ENCODE peak calls at places on chromosomes 6 and 20, in eight cellular contexts. P, G, S, N, V, X, Y and I are unnamed samples. For H3K9me3, the result is how much of the 10 kb centered on the place peaks cover.

GRCh38 chr6:3402310-3403243 is 54.3 kb downstream of the SLC22A23 start:
- DNase-seq in N (no peak), G (no peak), Y (no peak), X (no peak), V (no peak), S (no peak), P (no peak), I (no peak)

GRCh38 chr20:36390719-36391415 is 84.7 kb downstream of the DLGAP4 start:
- DNase-seq in Y (no peak), S (no peak), P (no peak), V (no peak), G (no peak), X (no peak), N (no peak), I (no peak)

GRCh38 chr6:151891524-151891923 is 84.0 kb downstream of the ESR1 start:
- DNase-seq in V (no peak), G (no peak), N (no peak), Y (peak), X (no peak), S (no peak), P (no peak), I (no peak)

GRCh38 chr6:146890644-146891434 is 292.1 kb downstream of the ADGB start:
- DNase-seq in V (no peak), S (no peak), X (no peak), N (no peak), G (no peak), P (no peak), Y (no peak), I (no peak)

GRCh38 chr6:147055821-147056392 is 148.3 kb upstream of the STXBP5 start:
- DNase-seq in S (no peak), Y (no peak), V (no peak), P (no peak), N (no peak), X (no peak), G (no peak), I (no peak)

GRCh38 chr6:15427360-15428070 is 181.6 kb downstream of the JARID2 start:
- DNase-seq in N (no peak), P (no peak), X (no peak), V (no peak), G (no peak), Y (no peak), S (no peak), I (no peak)

GRCh38 chr6:42507901-42508300 is 55.9 kb upstream of the UBR2 start:
- DNase-seq in G (no peak), N (no peak), P (no peak), Y (peak), X (no peak), S (no peak), V (no peak), I (no peak)

GRCh38 chr6:68778356-68779020 is 143.4 kb downstream of the ADGRB3 start:
- DNase-seq in G (no peak), P (no peak), S (peak), Y (peak), N (no peak), V (no peak), X (no peak), I (no peak)

GRCh38 chr6:53651764-53652401 is 13.7 kb downstream of the KLHL31 start:
- DNase-seq in N (peak), V (peak), S (peak), Y (peak), X (peak), G (peak), P (peak), I (no peak)

DNA sequence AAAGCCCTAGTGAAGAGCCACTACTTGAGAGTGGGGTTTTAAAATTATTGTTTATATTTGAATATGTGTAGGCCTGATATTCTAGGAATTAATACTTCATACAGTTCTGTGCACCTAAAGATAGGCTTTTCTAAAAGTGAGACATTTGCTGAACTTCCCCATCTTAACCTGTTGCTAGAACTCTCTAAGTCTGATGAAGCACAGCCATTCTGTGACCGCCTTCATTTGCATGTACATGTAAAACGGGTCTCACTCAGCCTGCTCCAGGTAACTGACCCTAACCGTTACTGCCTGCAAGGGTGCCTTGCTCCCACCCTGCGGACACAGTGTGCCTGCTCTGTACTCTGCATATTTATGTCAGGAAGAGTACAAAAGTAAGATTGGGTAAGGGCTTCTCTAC is 44.3 kb upstream of the IRF4 start:
- DNase-seq in V (no peak), N (no peak), X (no peak), P (no peak), S (no peak), G (no peak), Y (no peak), I (no peak)
- TF ChIP-seq CTCF in V (no peak), N (no peak), X (no peak), P (no peak), S (no peak), G (no peak), Y (no peak), I (no peak)

GRCh38 chr6:168372871-168373270 is 53.3 kb upstream of the DACT2 start:
- DNase-seq in S (no peak), V (no peak), G (no peak), Y (no peak), P (peak), X (no peak), N (no peak), I (no peak)

GRCh38 chr6:168371185-168371584 is 51.6 kb upstream of the DACT2 start:
- DNase-seq in Y (no peak), S (no peak), X (no peak), N (no peak), P (peak), V (no peak), G (peak), I (no peak)

GRCh38 chr6:168371989-168372711 is 52.6 kb upstream of the DACT2 start:
- DNase-seq in G (peak), P (peak), N (no peak), V (no peak), Y (no peak), S (no peak), X (no peak), I (no peak)

GRCh38 chr6:168370310-168370991 is 50.9 kb upstream of the DACT2 start:
- DNase-seq in V (peak), Y (peak), X (no peak), P (peak), N (peak), G (peak), S (peak), I (no peak)

DNA sequence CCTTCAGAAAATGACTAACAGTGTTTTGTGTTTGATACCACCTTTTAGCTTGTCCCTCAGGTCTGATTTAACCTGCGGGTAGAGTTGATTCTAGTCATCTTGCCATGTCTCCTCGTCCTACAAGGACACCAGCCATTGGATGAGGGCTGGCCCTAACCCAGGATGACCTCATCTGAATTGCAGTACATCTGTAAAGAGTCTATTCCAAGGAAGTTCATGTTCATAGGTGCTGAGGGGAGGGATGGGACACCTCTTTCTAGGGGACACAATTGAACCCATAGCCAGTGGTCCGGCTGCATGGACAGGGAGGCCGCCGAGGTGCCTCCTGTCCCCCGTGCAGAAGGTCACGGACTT is 52.0 kb upstream of the DACT2 start:
- DNase-seq in P (no peak), G (no peak), X (no peak), S (no peak), Y (no peak), N (no peak), V (no peak), I (no peak)
- H3K9me3 ChIP-seq in P (under half), G (under half), X (under half), S (under half), Y (under half), N (under half), V (under half), I (half or more)

GRCh38 chr6:94213176-94213575 is 793.8 kb upstream of the EPHA7 start:
- DNase-seq in Y (no peak), N (no peak), G (no peak), S (no peak), P (no peak), X (no peak), V (no peak), I (no peak)

DNA sequence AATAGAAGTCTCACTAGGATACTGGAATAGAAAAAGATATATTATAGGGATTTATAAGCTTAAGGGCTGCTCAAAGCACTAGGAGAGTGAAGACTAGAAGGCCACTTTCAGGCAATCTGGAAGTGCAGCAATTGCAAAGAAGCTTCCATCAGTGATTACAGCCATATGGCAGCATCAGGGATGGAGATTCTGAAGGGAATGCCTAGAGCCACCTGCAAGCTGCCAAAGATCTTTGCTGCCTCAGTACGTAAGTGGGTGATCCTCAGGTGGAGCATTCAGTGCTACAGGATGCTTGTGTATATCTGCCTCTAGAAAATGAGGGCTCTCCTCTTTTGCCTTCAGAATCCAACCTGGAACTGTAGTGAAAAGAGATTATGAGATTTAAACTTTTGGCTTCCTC is 796.3 kb upstream of the EPHA7 start:
- DNase-seq in X (no peak), Y (no peak), G (no peak), N (no peak), P (no peak), S (no peak), V (no peak), I (no peak)
- TF ChIP-seq CTCF in X (no peak), Y (no peak), G (no peak), N (no peak), P (no peak), S (no peak), V (no peak), I (no peak)

DNA sequence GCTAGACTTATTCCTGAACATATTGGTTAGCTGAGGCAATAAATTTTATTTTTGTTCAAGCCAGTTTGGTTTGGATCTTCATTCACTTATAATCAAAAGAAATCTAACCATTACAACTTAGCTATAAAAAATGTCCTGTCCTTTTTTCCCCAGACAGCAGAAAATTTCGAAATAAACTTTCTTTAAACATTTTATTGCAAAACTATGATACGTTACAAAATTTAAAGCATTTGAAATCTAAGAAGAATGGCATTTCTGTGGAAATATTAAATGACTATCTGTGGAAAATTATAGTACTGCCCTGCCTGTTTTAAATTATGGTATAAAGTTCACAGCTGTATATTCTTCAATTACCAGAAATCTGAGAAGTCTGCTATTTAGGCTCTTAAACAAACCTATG is 553.9 kb downstream of the COL12A1 start:
- DNase-seq in S (no peak), P (no peak), N (no peak), Y (no peak), V (no peak), G (no peak), X (no peak), I (no peak)
- H3K9me3 ChIP-seq in S (under half), P (under half), N (under half), Y (under half), V (under half), G (under half), X (under half), I (under half)

DNA sequence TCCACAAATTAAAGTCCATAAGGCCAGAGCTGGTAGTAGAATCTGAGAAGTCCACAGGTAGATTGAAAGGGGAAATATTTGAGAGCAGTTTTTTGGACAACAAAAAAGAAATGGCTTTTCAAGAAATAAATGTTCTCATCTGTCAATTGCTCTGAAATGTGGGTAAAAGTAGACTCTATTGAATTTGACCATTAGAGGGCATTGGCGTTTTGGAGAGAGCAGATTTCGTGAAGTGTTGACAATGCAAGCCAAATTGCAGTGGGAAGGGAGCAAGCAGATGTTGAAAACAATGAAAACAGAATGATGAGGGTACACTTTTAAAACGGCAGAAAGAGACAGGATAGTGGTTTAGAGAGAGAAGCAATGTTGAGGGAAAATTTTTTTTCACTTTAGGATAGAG is 149.1 kb upstream of the FAM83B start:
- DNase-seq in Y (peak), P (no peak), G (no peak), V (no peak), N (no peak), X (no peak), S (no peak), I (peak)
- TF ChIP-seq CTCF in Y (peak), P (no peak), G (no peak), V (peak), N (no peak), X (no peak), S (peak), I (peak)

GRCh38 chr20:59656417-59656816 is 52.1 kb downstream of the PHACTR3 start:
- DNase-seq in Y (no peak), V (no peak), S (no peak), P (no peak), N (no peak), X (no peak), G (no peak), I (no peak)
- H3K9me3 ChIP-seq in Y (under half), V (under half), S (under half), P (under half), N (under half), X (under half), G (under half), I (under half)